ENCODE peak calls at places on chromosomes 16 and 17, in six cellular contexts. One of them, this sample, is unnamed. For H3K4me1, the result is how much of the 10 kb centered on the place peaks cover.

GRCh38 chr16:90032664-90033346 is 13.5 kb upstream of the DBNDD1 start:
- DNase-seq in heart right ventricle: no peak
- DNase-seq in mammary epithelial cell: no peak
- DNase-seq in tibial artery: no peak
- DNase-seq in heart left ventricle: no peak
- DNase-seq in thoracic aorta: no peak
- DNase-seq in this sample: no peak

GRCh38 chr16:85394511-85395206 is 218.5 kb upstream of the GSE1 start:
- DNase-seq in heart right ventricle: peak
- DNase-seq in mammary epithelial cell: no peak
- DNase-seq in tibial artery: peak
- DNase-seq in heart left ventricle: no peak
- DNase-seq in thoracic aorta: no peak
- DNase-seq in this sample: no peak

GRCh38 chr16:83704656-83705055 is 103.1 kb upstream of the HSBP1 start:
- DNase-seq in heart right ventricle: no peak
- DNase-seq in mammary epithelial cell: no peak
- DNase-seq in tibial artery: no peak
- DNase-seq in heart left ventricle: no peak
- DNase-seq in thoracic aorta: no peak
- DNase-seq in this sample: no peak

GRCh38 chr17:74874615-74875037 is 1.8 kb upstream of the FDXR start:
- DNase-seq in heart right ventricle: no peak
- DNase-seq in mammary epithelial cell: no peak
- DNase-seq in tibial artery: no peak
- DNase-seq in heart left ventricle: no peak
- DNase-seq in thoracic aorta: no peak
- DNase-seq in this sample: no peak

GRCh38 chr17:42598905-42599304 is 10.3 kb downstream of the RETREG3 start:
- DNase-seq in heart right ventricle: no peak
- DNase-seq in mammary epithelial cell: no peak
- DNase-seq in tibial artery: no peak
- DNase-seq in heart left ventricle: peak
- DNase-seq in thoracic aorta: no peak
- DNase-seq in this sample: no peak

GRCh38 chr17:9261059-9262029 is 240.0 kb downstream of the NTN1 start:
- DNase-seq in heart right ventricle: no peak
- DNase-seq in mammary epithelial cell: no peak
- DNase-seq in tibial artery: no peak
- DNase-seq in heart left ventricle: no peak
- DNase-seq in thoracic aorta: no peak
- DNase-seq in this sample: no peak

GRCh38 chr17:81968396-81968745 is 7.4 kb upstream of the NOTUM start:
- DNase-seq in heart right ventricle: no peak
- DNase-seq in mammary epithelial cell: no peak
- DNase-seq in tibial artery: no peak
- DNase-seq in heart left ventricle: no peak
- DNase-seq in thoracic aorta: no peak
- DNase-seq in this sample: no peak

GRCh38 chr17:3381957-3382356 is 4.2 kb downstream of the OR3A2 start:
- DNase-seq in heart right ventricle: no peak
- DNase-seq in mammary epithelial cell: no peak
- DNase-seq in tibial artery: no peak
- DNase-seq in heart left ventricle: no peak
- DNase-seq in thoracic aorta: no peak
- DNase-seq in this sample: no peak

GRCh38 chr17:1398900-1399299 is 1.1 kb downstream of the YWHAE start:
- DNase-seq in heart right ventricle: no peak
- DNase-seq in mammary epithelial cell: peak
- DNase-seq in tibial artery: no peak
- DNase-seq in heart left ventricle: no peak
- DNase-seq in thoracic aorta: no peak
- DNase-seq in this sample: no peak

GRCh38 chr17:32269377-32269776 is 3.7 kb downstream of the RHBDL3 start:
- DNase-seq in heart right ventricle: peak
- DNase-seq in mammary epithelial cell: no peak
- DNase-seq in tibial artery: no peak
- DNase-seq in heart left ventricle: no peak
- DNase-seq in thoracic aorta: no peak
- DNase-seq in this sample: no peak

GRCh38 chr17:15169676-15170075 is 95.5 kb downstream of the PMP22 start:
- DNase-seq in heart right ventricle: no peak
- DNase-seq in mammary epithelial cell: peak
- DNase-seq in tibial artery: no peak
- DNase-seq in heart left ventricle: no peak
- DNase-seq in thoracic aorta: no peak
- DNase-seq in this sample: no peak

GRCh38 chr17:57595942-57596695 is 149.0 kb downstream of the CCDC182 start:
- DNase-seq in heart right ventricle: no peak
- DNase-seq in mammary epithelial cell: no peak
- DNase-seq in tibial artery: no peak
- DNase-seq in heart left ventricle: no peak
- DNase-seq in thoracic aorta: no peak
- DNase-seq in this sample: no peak

GRCh38 chr17:35373532-35373983 is at the start of gene SLFN11:
- DNase-seq in heart right ventricle: peak
- DNase-seq in mammary epithelial cell: no peak
- DNase-seq in tibial artery: peak
- DNase-seq in heart left ventricle: peak
- DNase-seq in thoracic aorta: peak
- DNase-seq in this sample: no peak

GRCh38 chr17:31629696-31630470 is 229.2 kb downstream of the COPRS start:
- DNase-seq in heart right ventricle: no peak
- DNase-seq in mammary epithelial cell: peak
- DNase-seq in tibial artery: no peak
- DNase-seq in heart left ventricle: no peak
- DNase-seq in thoracic aorta: no peak
- DNase-seq in this sample: peak

GRCh38 chr17:32256012-32256694 is 9.5 kb upstream of the RHBDL3 start:
- DNase-seq in heart right ventricle: no peak
- DNase-seq in mammary epithelial cell: no peak
- DNase-seq in tibial artery: no peak
- DNase-seq in heart left ventricle: no peak
- DNase-seq in thoracic aorta: no peak
- DNase-seq in this sample: no peak

GRCh38 chr17:82298538-82299421 is 18.6 kb downstream of the CD7 start:
- DNase-seq in heart right ventricle: no peak
- DNase-seq in mammary epithelial cell: no peak
- DNase-seq in tibial artery: no peak
- DNase-seq in heart left ventricle: no peak
- DNase-seq in thoracic aorta: no peak
- DNase-seq in this sample: no peak

GRCh38 chr17:75773121-75773807 is 8.3 kb upstream of the GALK1 start:
- DNase-seq in heart right ventricle: no peak
- DNase-seq in mammary epithelial cell: no peak
- DNase-seq in tibial artery: no peak
- DNase-seq in heart left ventricle: no peak
- DNase-seq in thoracic aorta: no peak
- DNase-seq in this sample: no peak

GRCh38 chr16:30619207-30619606 is 9.0 kb upstream of the ZNF689 start:
- DNase-seq in heart right ventricle: no peak
- DNase-seq in mammary epithelial cell: no peak
- DNase-seq in tibial artery: no peak
- DNase-seq in heart left ventricle: no peak
- DNase-seq in thoracic aorta: no peak
- DNase-seq in this sample: no peak

GRCh38 chr17:49514374-49514738 is 19.3 kb downstream of the NGFR start:
- DNase-seq in heart right ventricle: no peak
- DNase-seq in mammary epithelial cell: no peak
- DNase-seq in tibial artery: no peak
- DNase-seq in heart left ventricle: no peak
- DNase-seq in thoracic aorta: no peak
- DNase-seq in this sample: no peak

GRCh38 chr17:82582208-82582607 is 62.7 kb downstream of the FOXK2 start:
- DNase-seq in heart right ventricle: no peak
- DNase-seq in mammary epithelial cell: no peak
- DNase-seq in tibial artery: no peak
- DNase-seq in heart left ventricle: no peak
- DNase-seq in thoracic aorta: no peak
- DNase-seq in this sample: no peak

GRCh38 chr16:87778830-87779579 is 13.2 kb upstream of the KLHDC4 start:
- DNase-seq in heart right ventricle: peak
- DNase-seq in mammary epithelial cell: peak
- DNase-seq in tibial artery: peak
- DNase-seq in heart left ventricle: peak
- DNase-seq in thoracic aorta: peak
- DNase-seq in this sample: peak

GRCh38 chr16:4388275-4389021 is 16.8 kb downstream of the VASN start:
- DNase-seq in heart right ventricle: peak
- DNase-seq in mammary epithelial cell: no peak
- DNase-seq in tibial artery: no peak
- DNase-seq in heart left ventricle: peak
- DNase-seq in thoracic aorta: no peak
- DNase-seq in this sample: no peak

GRCh38 chr16:4390266-4391260 is 18.9 kb downstream of the VASN start:
- DNase-seq in heart right ventricle: no peak
- DNase-seq in mammary epithelial cell: no peak
- DNase-seq in tibial artery: no peak
- DNase-seq in heart left ventricle: no peak
- DNase-seq in thoracic aorta: no peak
- DNase-seq in this sample: no peak

GRCh38 chr16:4387769-4388168 is 16.1 kb downstream of the VASN start:
- DNase-seq in heart right ventricle: no peak
- DNase-seq in mammary epithelial cell: no peak
- DNase-seq in tibial artery: no peak
- DNase-seq in heart left ventricle: peak
- DNase-seq in thoracic aorta: no peak
- DNase-seq in this sample: no peak

GRCh38 chr16:4386951-4387565 is 15.4 kb downstream of the VASN start:
- DNase-seq in heart right ventricle: no peak
- DNase-seq in mammary epithelial cell: no peak
- DNase-seq in tibial artery: no peak
- DNase-seq in heart left ventricle: no peak
- DNase-seq in thoracic aorta: no peak
- DNase-seq in this sample: no peak

GRCh38 chr16:4389051-4389955 is 17.7 kb downstream of the VASN start:
- DNase-seq in heart right ventricle: peak
- DNase-seq in mammary epithelial cell: no peak
- DNase-seq in tibial artery: no peak
- DNase-seq in heart left ventricle: no peak
- DNase-seq in thoracic aorta: no peak
- DNase-seq in this sample: no peak
- H3K27ac ChIP-seq in heart right ventricle: peak
- H3K27ac ChIP-seq in mammary epithelial cell: no peak
- H3K27ac ChIP-seq in tibial artery: peak
- H3K27ac ChIP-seq in heart left ventricle: peak
- H3K27ac ChIP-seq in thoracic aorta: peak
- H3K27ac ChIP-seq in this sample: no peak

GRCh38 chr17:41009936-41010335 is 1.0 kb upstream of the KRTAP3-1 start:
- DNase-seq in heart right ventricle: no peak
- DNase-seq in mammary epithelial cell: no peak
- DNase-seq in tibial artery: no peak
- DNase-seq in heart left ventricle: no peak
- DNase-seq in thoracic aorta: no peak
- DNase-seq in this sample: no peak

GRCh38 chr17:41010421-41010820 is 1.5 kb upstream of the KRTAP3-1 start:
- DNase-seq in heart right ventricle: no peak
- DNase-seq in mammary epithelial cell: no peak
- DNase-seq in tibial artery: no peak
- DNase-seq in heart left ventricle: no peak
- DNase-seq in thoracic aorta: no peak
- DNase-seq in this sample: no peak

GRCh38 chr17:41013181-41013580 is 4.3 kb upstream of the KRTAP3-1 start:
- DNase-seq in heart right ventricle: no peak
- DNase-seq in mammary epithelial cell: peak
- DNase-seq in tibial artery: no peak
- DNase-seq in heart left ventricle: no peak
- DNase-seq in thoracic aorta: no peak
- DNase-seq in this sample: no peak

GRCh38 chr17:41008811-41009210 is at the start of gene KRTAP3-1:
- DNase-seq in heart right ventricle: no peak
- DNase-seq in mammary epithelial cell: no peak
- DNase-seq in tibial artery: no peak
- DNase-seq in heart left ventricle: no peak
- DNase-seq in thoracic aorta: no peak
- DNase-seq in this sample: no peak

GRCh38 chr17:41009301-41009760 is 403 bp upstream of the KRTAP3-1 start:
- DNase-seq in heart right ventricle: no peak
- DNase-seq in mammary epithelial cell: no peak
- DNase-seq in tibial artery: no peak
- DNase-seq in heart left ventricle: no peak
- DNase-seq in thoracic aorta: no peak
- DNase-seq in this sample: no peak
- H3K4me1 ChIP-seq in heart right ventricle: under half
- H3K4me1 ChIP-seq in mammary epithelial cell: under half
- H3K4me1 ChIP-seq in tibial artery: under half
- H3K4me1 ChIP-seq in heart left ventricle: under half
- H3K4me1 ChIP-seq in thoracic aorta: under half
- H3K4me1 ChIP-seq in this sample: under half

GRCh38 chr16:11956558-11956957 is 8.5 kb upstream of the TNFRSF17 start:
- DNase-seq in heart right ventricle: no peak
- DNase-seq in mammary epithelial cell: no peak
- DNase-seq in tibial artery: no peak
- DNase-seq in heart left ventricle: no peak
- DNase-seq in thoracic aorta: no peak
- DNase-seq in this sample: no peak
- H3K27ac ChIP-seq in heart right ventricle: no peak
- H3K27ac ChIP-seq in mammary epithelial cell: no peak
- H3K27ac ChIP-seq in tibial artery: no peak
- H3K27ac ChIP-seq in heart left ventricle: no peak
- H3K27ac ChIP-seq in thoracic aorta: no peak
- H3K27ac ChIP-seq in this sample: no peak

GRCh38 chr16:27370318-27370717 is 31.7 kb upstream of the IL21R start:
- DNase-seq in heart right ventricle: no peak
- DNase-seq in mammary epithelial cell: no peak
- DNase-seq in tibial artery: no peak
- DNase-seq in heart left ventricle: no peak
- DNase-seq in thoracic aorta: no peak
- DNase-seq in this sample: no peak

GRCh38 chr16:27374794-27375499 is 27.0 kb upstream of the IL21R start:
- DNase-seq in heart right ventricle: peak
- DNase-seq in mammary epithelial cell: peak
- DNase-seq in tibial artery: peak
- DNase-seq in heart left ventricle: peak
- DNase-seq in thoracic aorta: peak
- DNase-seq in this sample: peak

GRCh38 chr16:27374231-27374793 is 27.7 kb upstream of the IL21R start:
- DNase-seq in heart right ventricle: no peak
- DNase-seq in mammary epithelial cell: no peak
- DNase-seq in tibial artery: no peak
- DNase-seq in heart left ventricle: no peak
- DNase-seq in thoracic aorta: no peak
- DNase-seq in this sample: no peak

GRCh38 chr16:27369806-27370205 is 32.2 kb upstream of the IL21R start:
- DNase-seq in heart right ventricle: no peak
- DNase-seq in mammary epithelial cell: no peak
- DNase-seq in tibial artery: no peak
- DNase-seq in heart left ventricle: no peak
- DNase-seq in thoracic aorta: no peak
- DNase-seq in this sample: no peak

DNA sequence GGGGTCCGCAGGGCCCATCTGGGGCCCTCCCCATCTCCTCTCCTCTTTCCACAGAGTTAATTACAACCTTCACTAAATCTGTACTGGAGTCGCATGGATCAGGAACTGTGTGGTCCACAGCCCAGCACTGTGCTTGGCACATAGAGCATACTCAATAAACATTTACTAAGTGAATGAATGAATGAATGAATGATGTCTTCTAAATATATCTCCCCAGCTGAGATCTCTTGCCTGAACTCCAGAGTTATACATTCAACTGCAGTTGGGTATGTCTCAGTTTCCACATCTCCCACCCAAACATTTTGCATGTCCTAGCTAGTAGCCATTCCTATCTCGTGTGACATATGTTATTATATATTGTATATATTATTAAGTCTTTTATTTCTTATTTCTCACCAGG is 28.7 kb upstream of the IL21R start:
- DNase-seq in heart right ventricle: no peak
- DNase-seq in mammary epithelial cell: no peak
- DNase-seq in tibial artery: no peak
- DNase-seq in heart left ventricle: no peak
- DNase-seq in thoracic aorta: no peak
- DNase-seq in this sample: no peak
- H3K4me1 ChIP-seq in heart right ventricle: under half
- H3K4me1 ChIP-seq in mammary epithelial cell: under half
- H3K4me1 ChIP-seq in tibial artery: under half
- H3K4me1 ChIP-seq in heart left ventricle: under half
- H3K4me1 ChIP-seq in thoracic aorta: under half
- H3K4me1 ChIP-seq in this sample: under half

This sample was measured in keratinocyte.